ENCODE peak calls at places on chromosome 20, in five cellular contexts. One of them, this sample, is unnamed.

GRCh38 chr20:51807864-51808263 is 5.5 kb upstream of the SALL4 start:
- DNase-seq in stimulated activated naive CD4-positive, alpha-beta T cell: no peak
- DNase-seq in NCI-H2029 treated with DMSO at 0.1 percent for 48 hours: no peak
- DNase-seq in tibial nerve: no peak
- DNase-seq in HTR-8/SVneo: no peak
- DNase-seq in this sample: no peak

GRCh38 chr20:43751167-43752050 is 24.6 kb upstream of the GTSF1L start:
- DNase-seq in stimulated activated naive CD4-positive, alpha-beta T cell: no peak
- DNase-seq in NCI-H2029 treated with DMSO at 0.1 percent for 48 hours: no peak
- DNase-seq in tibial nerve: no peak
- DNase-seq in HTR-8/SVneo: peak; percentile 88
- DNase-seq in this sample: no peak

GRCh38 chr20:53205046-53205445 is 232.9 kb downstream of the TSHZ2 start:
- DNase-seq in stimulated activated naive CD4-positive, alpha-beta T cell: no peak
- DNase-seq in NCI-H2029 treated with DMSO at 0.1 percent for 48 hours: no peak
- DNase-seq in tibial nerve: no peak
- DNase-seq in HTR-8/SVneo: no peak
- DNase-seq in this sample: no peak

GRCh38 chr20:59333260-59333845 is 32.9 kb downstream of the EDN3 start:
- DNase-seq in stimulated activated naive CD4-positive, alpha-beta T cell: no peak
- DNase-seq in NCI-H2029 treated with DMSO at 0.1 percent for 48 hours: no peak
- DNase-seq in tibial nerve: no peak
- DNase-seq in HTR-8/SVneo: no peak
- DNase-seq in this sample: no peak

GRCh38 chr20:49247792-49248191 is 28.6 kb downstream of the DDX27 start:
- DNase-seq in stimulated activated naive CD4-positive, alpha-beta T cell: no peak
- DNase-seq in NCI-H2029 treated with DMSO at 0.1 percent for 48 hours: no peak
- DNase-seq in tibial nerve: no peak
- DNase-seq in HTR-8/SVneo: no peak
- DNase-seq in this sample: no peak

GRCh38 chr20:9021216-9021615 is 47.7 kb upstream of the PLCB4 start:
- DNase-seq in stimulated activated naive CD4-positive, alpha-beta T cell: no peak
- DNase-seq in NCI-H2029 treated with DMSO at 0.1 percent for 48 hours: peak; percentile 3
- DNase-seq in tibial nerve: no peak
- DNase-seq in HTR-8/SVneo: no peak
- DNase-seq in this sample: no peak

GRCh38 chr20:16587066-16587465 is 13.8 kb upstream of the KIF16B start:
- DNase-seq in stimulated activated naive CD4-positive, alpha-beta T cell: no peak
- DNase-seq in NCI-H2029 treated with DMSO at 0.1 percent for 48 hours: no peak
- DNase-seq in tibial nerve: no peak
- DNase-seq in HTR-8/SVneo: no peak
- DNase-seq in this sample: no peak

GRCh38 chr20:63095718-63096654 is 89.2 kb upstream of the BHLHE23 start:
- DNase-seq in stimulated activated naive CD4-positive, alpha-beta T cell: no peak
- DNase-seq in NCI-H2029 treated with DMSO at 0.1 percent for 48 hours: no peak
- DNase-seq in tibial nerve: no peak
- DNase-seq in HTR-8/SVneo: no peak
- DNase-seq in this sample: no peak

GRCh38 chr20:58623579-58624473 is 27.3 kb upstream of the STX16 start:
- DNase-seq in stimulated activated naive CD4-positive, alpha-beta T cell: no peak
- DNase-seq in NCI-H2029 treated with DMSO at 0.1 percent for 48 hours: no peak
- DNase-seq in tibial nerve: no peak
- DNase-seq in HTR-8/SVneo: peak; percentile 100
- DNase-seq in this sample: no peak

GRCh38 chr20:16575390-16576140 is 2.3 kb upstream of the KIF16B start:
- DNase-seq in stimulated activated naive CD4-positive, alpha-beta T cell: no peak
- DNase-seq in NCI-H2029 treated with DMSO at 0.1 percent for 48 hours: no peak
- DNase-seq in tibial nerve: no peak
- DNase-seq in HTR-8/SVneo: no peak
- DNase-seq in this sample: no peak

GRCh38 chr20:33113387-33113908 is 34.0 kb downstream of the BPIFB4 start:
- DNase-seq in stimulated activated naive CD4-positive, alpha-beta T cell: no peak
- DNase-seq in NCI-H2029 treated with DMSO at 0.1 percent for 48 hours: no peak
- DNase-seq in tibial nerve: no peak
- DNase-seq in HTR-8/SVneo: no peak
- DNase-seq in this sample: no peak

GRCh38 chr20:44709797-44710196 is 5.4 kb upstream of the CCN5 start:
- DNase-seq in stimulated activated naive CD4-positive, alpha-beta T cell: no peak
- DNase-seq in NCI-H2029 treated with DMSO at 0.1 percent for 48 hours: no peak
- DNase-seq in tibial nerve: no peak
- DNase-seq in HTR-8/SVneo: no peak
- DNase-seq in this sample: no peak

GRCh38 chr20:48359692-48360337 is 468.0 kb downstream of the PREX1 start:
- DNase-seq in stimulated activated naive CD4-positive, alpha-beta T cell: no peak
- DNase-seq in NCI-H2029 treated with DMSO at 0.1 percent for 48 hours: no peak
- DNase-seq in tibial nerve: no peak
- DNase-seq in HTR-8/SVneo: no peak
- DNase-seq in this sample: no peak

GRCh38 chr20:6492396-6493055 is 275.0 kb upstream of the BMP2 start:
- DNase-seq in stimulated activated naive CD4-positive, alpha-beta T cell: no peak
- DNase-seq in NCI-H2029 treated with DMSO at 0.1 percent for 48 hours: no peak
- DNase-seq in tibial nerve: no peak
- DNase-seq in HTR-8/SVneo: no peak
- DNase-seq in this sample: no peak

GRCh38 chr20:57480444-57481152 is 44.3 kb downstream of the CTCFL start:
- DNase-seq in stimulated activated naive CD4-positive, alpha-beta T cell: peak; percentile 19
- DNase-seq in NCI-H2029 treated with DMSO at 0.1 percent for 48 hours: no peak
- DNase-seq in tibial nerve: no peak
- DNase-seq in HTR-8/SVneo: no peak
- DNase-seq in this sample: no peak

GRCh38 chr20:43721429-43722152 is 5.2 kb downstream of the GTSF1L start:
- DNase-seq in stimulated activated naive CD4-positive, alpha-beta T cell: peak; percentile 48
- DNase-seq in NCI-H2029 treated with DMSO at 0.1 percent for 48 hours: peak; percentile 1
- DNase-seq in tibial nerve: no peak
- DNase-seq in HTR-8/SVneo: no peak
- DNase-seq in this sample: no peak

GRCh38 chr20:61126369-61127195 is 125.5 kb upstream of the CDH4 start:
- DNase-seq in stimulated activated naive CD4-positive, alpha-beta T cell: no peak
- DNase-seq in NCI-H2029 treated with DMSO at 0.1 percent for 48 hours: no peak
- DNase-seq in tibial nerve: no peak
- DNase-seq in HTR-8/SVneo: no peak
- DNase-seq in this sample: no peak

GRCh38 chr20:47231382-47232042 is 125.0 kb downstream of the ZMYND8 start:
- DNase-seq in stimulated activated naive CD4-positive, alpha-beta T cell: no peak
- DNase-seq in NCI-H2029 treated with DMSO at 0.1 percent for 48 hours: no peak
- DNase-seq in tibial nerve: no peak
- DNase-seq in HTR-8/SVneo: no peak
- DNase-seq in this sample: no peak

GRCh38 chr20:37295595-37295994 is 6.1 kb downstream of the MANBAL start:
- DNase-seq in stimulated activated naive CD4-positive, alpha-beta T cell: no peak
- DNase-seq in NCI-H2029 treated with DMSO at 0.1 percent for 48 hours: peak; percentile 94
- DNase-seq in tibial nerve: no peak
- DNase-seq in HTR-8/SVneo: no peak
- DNase-seq in this sample: no peak

GRCh38 chr20:50460608-50461268 is 49.4 kb upstream of the PTPN1 start:
- DNase-seq in stimulated activated naive CD4-positive, alpha-beta T cell: peak; percentile 70
- DNase-seq in NCI-H2029 treated with DMSO at 0.1 percent for 48 hours: peak; percentile 33
- DNase-seq in tibial nerve: peak; percentile 95
- DNase-seq in HTR-8/SVneo: peak; percentile 99
- DNase-seq in this sample: peak; percentile 27

GRCh38 chr20:6051505-6051904 is 2.4 kb downstream of the LRRN4 start:
- DNase-seq in stimulated activated naive CD4-positive, alpha-beta T cell: no peak
- DNase-seq in NCI-H2029 treated with DMSO at 0.1 percent for 48 hours: no peak
- DNase-seq in tibial nerve: no peak
- DNase-seq in HTR-8/SVneo: no peak
- DNase-seq in this sample: no peak

GRCh38 chr20:23607497-23608245 is 2.0 kb upstream of the CST9 start:
- DNase-seq in stimulated activated naive CD4-positive, alpha-beta T cell: no peak
- DNase-seq in NCI-H2029 treated with DMSO at 0.1 percent for 48 hours: no peak
- DNase-seq in tibial nerve: no peak
- DNase-seq in HTR-8/SVneo: no peak
- DNase-seq in this sample: no peak

GRCh38 chr20:35021063-35021462 is 65.4 kb downstream of the MYH7B start:
- DNase-seq in stimulated activated naive CD4-positive, alpha-beta T cell: no peak
- DNase-seq in NCI-H2029 treated with DMSO at 0.1 percent for 48 hours: no peak
- DNase-seq in tibial nerve: no peak
- DNase-seq in HTR-8/SVneo: no peak
- DNase-seq in this sample: no peak

GRCh38 chr20:6679086-6679485 is 88.4 kb upstream of the BMP2 start:
- DNase-seq in stimulated activated naive CD4-positive, alpha-beta T cell: no peak
- DNase-seq in NCI-H2029 treated with DMSO at 0.1 percent for 48 hours: no peak
- DNase-seq in tibial nerve: no peak
- DNase-seq in HTR-8/SVneo: no peak
- DNase-seq in this sample: no peak

GRCh38 chr20:49633023-49633422 is 65.1 kb upstream of the PTGIS start:
- DNase-seq in stimulated activated naive CD4-positive, alpha-beta T cell: no peak
- DNase-seq in NCI-H2029 treated with DMSO at 0.1 percent for 48 hours: no peak
- DNase-seq in tibial nerve: no peak
- DNase-seq in HTR-8/SVneo: no peak
- DNase-seq in this sample: no peak

GRCh38 chr20:32960849-32961731 is 43.1 kb downstream of the SUN5 start:
- DNase-seq in stimulated activated naive CD4-positive, alpha-beta T cell: no peak
- DNase-seq in NCI-H2029 treated with DMSO at 0.1 percent for 48 hours: no peak
- DNase-seq in tibial nerve: no peak
- DNase-seq in HTR-8/SVneo: no peak
- DNase-seq in this sample: no peak

GRCh38 chr20:43925215-43925614 is 10.6 kb downstream of the TOX2 start:
- DNase-seq in stimulated activated naive CD4-positive, alpha-beta T cell: no peak
- DNase-seq in NCI-H2029 treated with DMSO at 0.1 percent for 48 hours: no peak
- DNase-seq in tibial nerve: no peak
- DNase-seq in HTR-8/SVneo: no peak
- DNase-seq in this sample: no peak

GRCh38 chr20:42740191-42740870 is 449.4 kb downstream of the PTPRT start:
- DNase-seq in stimulated activated naive CD4-positive, alpha-beta T cell: no peak
- DNase-seq in NCI-H2029 treated with DMSO at 0.1 percent for 48 hours: no peak
- DNase-seq in tibial nerve: no peak
- DNase-seq in HTR-8/SVneo: no peak
- DNase-seq in this sample: no peak

This sample was measured in DMS 273 treated with DMSO at 0.1 percent for 48 hours.